ENCODE peak calls at places on chromosomes 2 and 18, in seven cellular contexts. K is esophagus squamous epithelium; C is Peyer's patch; Q is CD8-positive, alpha-beta T cell; L is lower lobe of right lung; X is thoracic aorta; O is psoas muscle. D is an unnamed sample.

GRCh38 chr2:197708331-197708730 is 3.2 kb downstream of the MARS2 start:
- DNase-seq in Q (no peak), C (no peak), O (no peak), K (no peak), X (no peak), L (no peak), D (peak)

GRCh38 chr2:99404039-99404799 is 67.0 kb downstream of the EIF5B start:
- DNase-seq in X (no peak), L (no peak), Q (no peak), C (no peak), K (no peak), O (no peak), D (no peak)

GRCh38 chr2:150272404-150272803 is 215.1 kb downstream of the RND3 start:
- DNase-seq in Q (no peak), X (no peak), O (no peak), L (no peak), K (no peak), C (no peak), D (no peak)

GRCh38 chr18:57997820-57998219 is 46.2 kb upstream of the NEDD4L start:
- DNase-seq in K (no peak), X (no peak), L (no peak), Q (no peak), O (no peak), C (no peak), D (no peak)

GRCh38 chr2:241538838-241539615 is 19.5 kb upstream of the BOK start:
- DNase-seq in C (no peak), L (peak), O (no peak), Q (no peak), X (no peak), K (no peak), D (no peak)

GRCh38 chr2:164897521-164898260 is 56.1 kb upstream of the COBLL1 start:
- DNase-seq in C (no peak), Q (no peak), X (no peak), K (no peak), L (no peak), O (no peak), D (no peak)

GRCh38 chr2:120710256-120710655 is 25.4 kb upstream of the GLI2 start:
- DNase-seq in O (no peak), C (no peak), X (no peak), K (no peak), L (no peak), Q (no peak), D (no peak)

GRCh38 chr2:169997140-169997887 is 170.1 kb downstream of the UBR3 start:
- DNase-seq in X (no peak), C (no peak), Q (no peak), O (no peak), K (no peak), L (no peak), D (no peak)

GRCh38 chr2:33144243-33144642 is 197.5 kb downstream of the LTBP1 start:
- DNase-seq in C (no peak), Q (no peak), K (no peak), O (no peak), L (no peak), X (no peak), D (no peak)

DNA sequence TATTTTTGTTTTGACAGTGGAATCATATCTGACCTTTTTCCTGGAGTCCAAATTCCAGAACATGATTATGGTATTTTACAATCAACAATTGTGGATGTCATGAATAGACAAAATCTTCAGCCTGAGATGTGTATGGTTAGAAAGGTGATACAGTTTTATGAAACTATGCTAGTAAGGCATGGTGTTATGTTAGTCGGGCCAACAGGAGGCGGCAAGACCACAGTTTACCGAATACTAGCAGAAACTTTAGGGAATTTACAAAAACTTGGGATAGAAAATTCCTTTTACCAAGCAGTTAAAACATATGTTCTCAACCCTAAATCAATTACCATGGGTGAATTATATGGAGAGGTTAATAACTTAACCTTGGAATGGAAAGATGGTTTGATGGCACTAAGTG is 137.0 kb downstream of the DNAH6 start:
- DNase-seq in O (no peak), X (no peak), K (no peak), C (no peak), Q (no peak), L (no peak), D (no peak)
- TF ChIP-seq CTCF in O (no peak), X (no peak), K (no peak), C (no peak), Q (no peak), L (no peak), D (peak)

GRCh38 chr2:85012855-85013254 is 41.9 kb downstream of the KCMF1 start:
- DNase-seq in C (no peak), O (no peak), Q (no peak), X (no peak), K (no peak), L (no peak), D (no peak)
- H3K27ac ChIP-seq in C (no peak), O (no peak), Q (no peak), X (no peak), K (no peak), L (no peak), D (no peak)

GRCh38 chr18:26133652-26134051 is at the start of gene PSMA8:
- DNase-seq in O (no peak), X (no peak), L (no peak), K (no peak), C (peak), Q (peak), D (no peak)

GRCh38 chr18:26135563-26135962 is 1.9 kb downstream of the PSMA8 start:
- DNase-seq in K (no peak), C (no peak), O (no peak), L (no peak), X (no peak), Q (no peak), D (no peak)

DNA sequence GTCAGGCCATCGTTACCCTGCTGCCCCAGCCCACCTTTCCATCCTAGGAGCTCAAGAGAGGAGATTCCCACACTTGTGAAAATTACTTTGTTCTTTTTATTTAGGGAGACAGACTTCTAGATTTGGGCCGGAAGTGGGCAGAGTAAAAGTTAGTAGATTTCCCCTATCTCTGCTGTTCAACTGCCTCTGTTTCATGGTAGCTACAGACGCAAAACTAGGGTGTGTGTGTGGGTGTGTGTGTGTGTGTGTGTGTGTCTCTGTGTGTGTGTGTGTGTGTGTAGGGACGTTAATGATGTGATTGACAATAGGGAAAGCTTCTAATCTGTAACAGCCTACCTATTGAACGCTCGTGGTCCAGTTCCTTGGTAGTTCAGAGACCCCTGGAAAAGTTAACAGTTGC is 441 bp downstream of the PSMA8 start:
- DNase-seq in L (no peak), C (no peak), K (no peak), O (no peak), Q (no peak), X (no peak), D (no peak)
- H3K4me3 ChIP-seq in L (no peak), C (no peak), K (no peak), O (no peak), Q (no peak), X (peak), D (no peak)

GRCh38 chr18:5600376-5601071 is 56.7 kb upstream of the EPB41L3 start:
- DNase-seq in Q (no peak), L (no peak), C (no peak), O (no peak), X (no peak), K (no peak), D (no peak)
- TF ChIP-seq CTCF in Q (no peak), L (peak), C (no peak), O (peak), X (no peak), K (peak), D (peak)

GRCh38 chr2:227370087-227370486 is 9.0 kb downstream of the TM4SF20 start:
- DNase-seq in O (no peak), X (no peak), C (no peak), K (no peak), Q (no peak), L (no peak), D (no peak)
- H3K27ac ChIP-seq in O (no peak), X (peak), C (no peak), K (no peak), Q (no peak), L (peak), D (peak)

GRCh38 chr2:217316743-217317142 is 456.9 kb upstream of the TNP1 start:
- DNase-seq in K (no peak), L (no peak), X (no peak), C (no peak), Q (no peak), O (no peak), D (no peak)
- H3K4me3 ChIP-seq in K (no peak), L (no peak), X (no peak), C (no peak), Q (no peak), O (no peak), D (no peak)

GRCh38 chr18:63848159-63848558 is 39.3 kb upstream of the SERPINB2 start:
- DNase-seq in K (no peak), X (no peak), O (no peak), Q (no peak), C (no peak), L (no peak), D (peak)

GRCh38 chr18:63850010-63850409 is 37.5 kb upstream of the SERPINB2 start:
- DNase-seq in C (no peak), O (no peak), K (no peak), Q (no peak), L (no peak), X (no peak), D (no peak)

GRCh38 chr18:63843008-63843407 is 44.5 kb upstream of the SERPINB2 start:
- DNase-seq in C (no peak), K (no peak), X (no peak), O (no peak), L (no peak), Q (no peak), D (no peak)

GRCh38 chr18:63844254-63844653 is 43.3 kb upstream of the SERPINB2 start:
- DNase-seq in Q (no peak), K (no peak), X (no peak), C (no peak), L (no peak), O (no peak), D (no peak)
- TF ChIP-seq CTCF in Q (no peak), K (peak), X (no peak), C (no peak), L (peak), O (peak), D (peak)

DNA sequence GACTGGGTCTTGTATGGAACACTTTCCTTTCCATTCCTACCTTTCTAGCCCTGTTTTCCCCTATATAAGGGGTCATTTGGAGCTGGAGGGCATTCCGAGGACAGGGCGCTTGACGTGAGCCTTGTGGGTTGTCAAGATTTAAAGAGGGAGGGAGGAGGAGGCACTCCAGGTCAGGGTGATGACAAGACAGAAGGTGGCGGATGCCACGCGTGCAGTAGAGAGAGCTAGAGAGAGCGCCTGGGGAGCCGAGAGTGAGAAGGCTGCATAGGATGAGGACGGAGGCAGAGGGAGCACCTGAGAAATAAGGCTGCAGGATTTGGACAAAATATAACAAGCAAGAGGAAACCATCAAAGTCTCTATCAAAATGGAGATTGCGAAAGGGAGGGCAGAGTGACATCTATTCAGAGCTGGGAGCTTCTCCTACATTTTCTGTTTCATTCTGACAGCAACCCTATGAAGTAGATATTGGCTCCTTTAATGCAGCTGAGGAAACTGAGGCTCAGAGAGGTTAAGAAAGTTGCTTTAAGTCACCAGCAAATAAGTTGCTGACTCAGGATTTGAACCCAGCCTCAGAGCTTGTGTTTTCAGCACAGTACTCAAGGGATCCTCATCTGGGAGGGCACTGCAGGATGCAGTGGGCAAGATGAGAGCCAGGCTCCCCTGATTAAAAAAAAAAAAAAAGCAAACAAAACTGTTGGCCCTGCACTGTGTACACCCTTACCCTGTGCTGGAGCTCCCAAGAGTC is 124.2 kb downstream of the MRO start:
- DNase-seq in K (no peak), L (no peak), C (no peak), O (no peak), X (no peak), Q (no peak), D (no peak)
- H3K27ac ChIP-seq in K (no peak), L (no peak), C (no peak), O (no peak), X (no peak), Q (no peak), D (no peak)